ENCODE peak calls at places on chromosomes 12 and 14, in ten cellular contexts. V, S, U, P, L, H, G, A, B and D are unnamed samples.
A peak's percentile ranks its signal among the peaks of the same experiment; 100 is the strongest.

GRCh38 chr14:29846339-29847129 is 81.1 kb downstream of the PRKD1 start:
- DNase-seq in B (no peak), G (no peak), L (no peak), V (no peak), U (no peak), A (peak; percentile 17), S (no peak), P (no peak), H (no peak), D (no peak)

GRCh38 chr12:22539055-22539454 is 5.3 kb downstream of the C2CD5 start:
- DNase-seq in S (no peak), U (no peak), V (no peak), H (no peak), B (no peak), P (no peak), G (no peak), L (no peak), A (no peak), D (no peak)

GRCh38 chr12:90090929-90091651 is 382.5 kb upstream of the ATP2B1 start:
- DNase-seq in V (peak; percentile 62), A (peak; percentile 98), G (peak; percentile 68), B (peak; percentile 48), H (no peak), S (peak; percentile 97), U (no peak), P (no peak), L (peak; percentile 31), D (peak; percentile 85)

GRCh38 chr14:85595981-85596380 is 66.0 kb downstream of the FLRT2 start:
- DNase-seq in G (no peak), U (no peak), H (no peak), V (no peak), P (no peak), S (no peak), L (no peak), A (no peak), B (no peak), D (no peak)

GRCh38 chr12:119528241-119528640 is 65.3 kb upstream of the TMEM233 start:
- DNase-seq in L (no peak), U (no peak), S (no peak), G (no peak), A (no peak), P (no peak), B (no peak), H (no peak), V (no peak), D (peak; percentile 6)

GRCh38 chr12:50224026-50224692 is 57.0 kb upstream of the CERS5 start:
- DNase-seq in H (peak; percentile 36), V (no peak), S (peak; percentile 71), G (peak; percentile 41), L (no peak), A (peak; percentile 86), U (no peak), P (no peak), B (no peak), D (peak; percentile 64)

GRCh38 chr14:100438678-100439592 is 115.8 kb downstream of the SLC25A47 start:
- DNase-seq in G (no peak), P (no peak), V (peak; percentile 53), H (no peak), A (peak; percentile 95), S (peak; percentile 94), B (no peak), U (peak; percentile 45), L (peak; percentile 84), D (peak; percentile 98)

GRCh38 chr12:75837700-75838099 is 193.9 kb downstream of the PHLDA1 start:
- DNase-seq in P (no peak), G (peak; percentile 93), A (no peak), B (no peak), S (no peak), U (no peak), H (no peak), L (no peak), V (no peak), D (no peak)

GRCh38 chr12:95790912-95791849 is 617 bp upstream of the NTN4 start:
- DNase-seq in P (no peak), H (no peak), S (no peak), G (peak; percentile 20), A (peak; percentile 39), V (no peak), B (no peak), L (no peak), U (no peak), D (peak; percentile 34)

GRCh38 chr12:58487280-58488141 is 432.8 kb downstream of the LRIG3 start:
- DNase-seq in G (no peak), V (no peak), A (no peak), H (no peak), B (no peak), L (no peak), U (no peak), S (peak; percentile 91), P (no peak), D (no peak)

GRCh38 chr14:99382781-99383456 is 97.7 kb downstream of the SETD3 start:
- DNase-seq in H (no peak), P (no peak), G (no peak), B (no peak), U (no peak), V (no peak), A (no peak), L (no peak), S (peak; percentile 46), D (peak; percentile 82)

GRCh38 chr12:116878567-116879508 is 2.4 kb downstream of the HRK start:
- DNase-seq in L (no peak), G (no peak), A (peak; percentile 45), H (no peak), B (no peak), P (no peak), U (no peak), S (no peak), V (no peak), D (peak; percentile 74)

GRCh38 chr14:100589071-100589759 is 2.0 kb upstream of the BEGAIN start:
- DNase-seq in A (no peak), B (no peak), L (no peak), U (no peak), V (no peak), S (no peak), G (peak; percentile 46), P (no peak), H (no peak), D (no peak)

GRCh38 chr14:77076118-77076631 is 21.9 kb upstream of the CIPC start:
- DNase-seq in A (no peak), G (no peak), B (peak; percentile 88), P (peak; percentile 96), V (peak; percentile 95), L (no peak), S (no peak), H (no peak), U (peak; percentile 90), D (no peak)

GRCh38 chr12:20602671-20603402 is 92.3 kb upstream of the SLCO1C1 start:
- DNase-seq in H (no peak), B (no peak), P (no peak), A (no peak), U (no peak), L (no peak), G (no peak), V (no peak), S (peak; percentile 96), D (no peak)

GRCh38 chr12:113261847-113262470 is 40.7 kb downstream of the TPCN1 start:
- DNase-seq in H (peak; percentile 26), G (no peak), P (no peak), B (no peak), U (no peak), V (no peak), L (no peak), S (no peak), A (no peak), D (no peak)

DNA sequence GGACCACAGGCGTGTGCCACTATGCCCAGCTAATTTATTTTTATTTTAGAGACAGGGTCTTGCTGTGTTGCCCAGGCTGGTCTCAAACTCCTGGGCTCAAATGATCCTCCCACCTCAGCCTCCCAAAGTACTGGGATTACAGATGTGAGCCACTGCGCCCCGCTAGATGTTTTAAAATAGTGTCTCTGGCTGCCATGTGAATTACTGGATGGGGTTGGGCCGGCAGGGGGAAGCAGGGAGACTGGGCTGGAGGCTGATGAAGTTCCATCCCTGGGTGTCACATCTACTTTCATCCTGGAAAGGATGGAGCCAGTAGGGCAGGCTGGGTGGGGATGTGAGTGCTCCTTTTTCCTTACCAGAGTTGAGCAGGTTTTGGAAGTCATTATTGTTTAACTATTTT is 46.1 kb downstream of the DNAH10 start:
- DNase-seq in P (no peak), L (no peak), G (peak; percentile 45), V (no peak), S (no peak), H (no peak), B (no peak), U (no peak), A (no peak), D (peak; percentile 38)
- TF ChIP-seq CTCF in P (no peak), L (peak; percentile 13), G (peak; percentile 55), V (peak; percentile 21), S (no peak), H (no peak), B (no peak), U (no peak), A (peak; percentile 56), D (no peak)

GRCh38 chr12:69508581-69508980 is 38.4 kb downstream of the FRS2 start:
- DNase-seq in S (no peak), G (no peak), B (no peak), L (no peak), P (no peak), V (no peak), H (no peak), A (no peak), U (no peak), D (no peak)
- H3K27ac ChIP-seq in S (peak overlapping the region; percentile 56), G (no peak overlapping the region), B (no peak overlapping the region), L (no peak overlapping the region), P (no peak overlapping the region), V (peak overlapping the region; percentile 10), H (no peak overlapping the region), A (no peak overlapping the region), U (no peak overlapping the region), D (no peak overlapping the region)

DNA sequence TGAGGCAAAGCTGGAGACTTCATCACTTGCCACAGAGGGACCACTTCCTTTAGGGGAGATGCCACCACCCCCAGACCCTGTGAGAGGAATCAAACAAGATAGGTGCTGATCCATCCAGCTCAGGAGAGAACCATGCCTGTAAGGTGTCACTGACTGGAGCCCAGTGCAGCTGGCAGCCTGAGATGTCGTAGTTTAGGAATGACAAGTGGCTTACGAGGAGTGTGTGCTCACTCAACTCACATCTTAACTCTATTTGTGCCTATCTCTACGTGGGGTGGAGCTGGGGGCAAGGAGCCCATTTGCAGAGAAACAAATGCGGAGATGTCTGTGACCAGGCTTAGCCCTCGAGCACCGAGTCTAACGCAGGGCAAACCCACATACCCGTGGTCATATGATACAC is 25.8 kb downstream of the CHFR start:
- DNase-seq in G (no peak), V (no peak), H (no peak), S (no peak), P (no peak), L (no peak), A (no peak), U (no peak), B (no peak), D (no peak)
- TF ChIP-seq CTCF in G (no peak), V (no peak), H (no peak), S (no peak), P (no peak), L (no peak), A (no peak), U (no peak), B (no peak), D (no peak)

GRCh38 chr14:90553298-90553920 is 156.6 kb downstream of the CALM1 start:
- DNase-seq in S (no peak), L (no peak), H (no peak), B (no peak), V (no peak), A (no peak), G (peak; percentile 59), P (no peak), U (no peak), D (no peak)
- H3K27ac ChIP-seq in S (no peak overlapping the region), L (peak overlapping the region; percentile 95), H (no peak overlapping the region), B (peak overlapping the region; percentile 61), V (peak overlapping the region; percentile 77), A (no peak overlapping the region), G (peak overlapping the region; percentile 45), P (peak overlapping the region; percentile 85), U (no peak overlapping the region), D (no peak overlapping the region)